ENCODE peak calls at places on chromosomes 6 and 20, in four cellular contexts. J, H, O and F are unnamed samples.

GRCh38 chr20:55159230-55159629 is 683.8 kb downstream of the DOK5 start:
- DNase-seq in J (no peak), H (no peak), O (no peak), F (no peak)

GRCh38 chr20:58088625-58089024 is 139.8 kb downstream of the ANKRD60 start:
- DNase-seq in J (no peak), H (no peak), O (no peak), F (no peak)

GRCh38 chr20:3276400-3277015 is 37.5 kb upstream of the SLC4A11 start:
- DNase-seq in J (no peak), H (no peak), O (peak), F (no peak)

GRCh38 chr6:16717275-16717942 is 43.9 kb downstream of the ATXN1 start:
- DNase-seq in J (no peak), H (no peak), O (no peak), F (no peak)

GRCh38 chr6:100099189-100100074 is 105.4 kb upstream of the MCHR2 start:
- DNase-seq in J (no peak), H (no peak), O (peak), F (no peak)

GRCh38 chr20:11035211-11035610 is 361.4 kb upstream of the JAG1 start:
- DNase-seq in J (no peak), H (no peak), O (no peak), F (no peak)

GRCh38 chr20:34511891-34512265 is 4.3 kb upstream of the DYNLRB1 start:
- DNase-seq in J (no peak), H (no peak), O (no peak), F (no peak)

GRCh38 chr6:148455225-148455624 is 112.6 kb downstream of the SASH1 start:
- DNase-seq in J (no peak), H (peak), O (no peak), F (no peak)

GRCh38 chr6:114362957-114363356 is 20.1 kb upstream of the HS3ST5 start:
- DNase-seq in J (no peak), H (no peak), O (no peak), F (no peak)

GRCh38 chr6:118722820-118723526 is 71.6 kb upstream of the CEP85L start:
- DNase-seq in J (no peak), H (no peak), O (no peak), F (no peak)

GRCh38 chr6:26270121-26270861 is 94.7 kb upstream of the BTN3A2 start:
- DNase-seq in J (peak), H (no peak), O (peak), F (no peak)

GRCh38 chr20:19012671-19013070 is 199.1 kb downstream of the SCP2D1 start:
- DNase-seq in J (no peak), H (no peak), O (no peak), F (no peak)

GRCh38 chr6:34142599-34142998 is 3.3 kb downstream of the GRM4 start:
- DNase-seq in J (peak), H (no peak), O (no peak), F (no peak)

GRCh38 chr6:34238507-34239239 is 2.0 kb downstream of the HMGA1 start:
- DNase-seq in J (no peak), H (no peak), O (no peak), F (no peak)

GRCh38 chr6:155103816-155104366 is 108.8 kb downstream of the TIAM2 start:
- DNase-seq in J (no peak), H (no peak), O (peak), F (no peak)

GRCh38 chr20:41058007-41058673 is 29.5 kb downstream of the TOP1 start:
- DNase-seq in J (peak), H (peak), O (no peak), F (no peak)

GRCh38 chr6:113654396-113654795 is 202.7 kb upstream of the MARCKS start:
- DNase-seq in J (no peak), H (peak), O (no peak), F (no peak)

GRCh38 chr6:141349710-141350109 is 783.0 kb upstream of the GJE1 start:
- DNase-seq in J (no peak), H (no peak), O (no peak), F (no peak)

GRCh38 chr6:152399409-152399808 is 237.8 kb downstream of the SYNE1 start:
- DNase-seq in J (no peak), H (peak), O (no peak), F (no peak)

GRCh38 chr20:33130553-33130952 is 37.4 kb upstream of the BPIFA2 start:
- DNase-seq in J (no peak), H (peak), O (no peak), F (no peak)

GRCh38 chr6:113694278-113695077 is 162.7 kb upstream of the MARCKS start:
- DNase-seq in J (no peak), H (no peak), O (no peak), F (no peak)

GRCh38 chr6:149264629-149265028 is 52.9 kb upstream of the TAB2 start:
- DNase-seq in J (peak), H (no peak), O (no peak), F (no peak)

GRCh38 chr6:24140572-24140971 is 14.6 kb downstream of the NRSN1 start:
- DNase-seq in J (no peak), H (no peak), O (no peak), F (no peak)

GRCh38 chr6:98657764-98658163 is 176.6 kb upstream of the POU3F2 start:
- DNase-seq in J (peak), H (no peak), O (peak), F (no peak)

GRCh38 chr20:48783533-48784272 is 44.1 kb downstream of the PREX1 start:
- DNase-seq in J (peak), H (no peak), O (peak), F (no peak)

GRCh38 chr20:57810511-57811372 is 100.9 kb upstream of the PMEPA1 start:
- DNase-seq in J (no peak), H (no peak), O (no peak), F (no peak)